ENCODE peak calls at places on chromosomes 7 and 10, in four cellular contexts. P is fibroblast of pulmonary artery, K is ovary, M is OCI-LY7. L is an unnamed sample.
A peak's percentile ranks its signal among the peaks of the same experiment; 100 is the strongest.

GRCh38 chr7:35261041-35261440 is 7.1 kb upstream of the TBX20 start:
- DNase-seq in M (no peak), K (no peak), P (no peak), L (no peak)

GRCh38 chr7:136698231-136698630 is 170.2 kb upstream of the CHRM2 start:
- DNase-seq in P (no peak), M (no peak), K (no peak), L (no peak)

GRCh38 chr10:130022501-130023299 is 58.6 kb upstream of the EBF3 start:
- DNase-seq in M (no peak), K (no peak), P (peak; percentile 16), L (no peak)

GRCh38 chr7:53350241-53350640 is 314.8 kb downstream of the POM121L12 start:
- DNase-seq in K (peak; percentile 12), M (peak; percentile 4), P (no peak), L (no peak)

GRCh38 chr10:84138478-84139125 is 707 bp upstream of the GHITM start:
- DNase-seq in M (no peak), K (peak; percentile 28), P (no peak), L (peak; percentile 14)

GRCh38 chr7:35524112-35524804 is 170.7 kb downstream of the HERPUD2 start:
- DNase-seq in M (no peak), P (no peak), K (no peak), L (no peak)

GRCh38 chr10:119305860-119306513 is 98.6 kb downstream of the GRK5 start:
- DNase-seq in M (peak; percentile 96), K (peak; percentile 85), P (peak; percentile 97), L (peak; percentile 75)

GRCh38 chr7:33645096-33645495 is 260.2 kb upstream of the BMPER start:
- DNase-seq in K (no peak), M (no peak), P (no peak), L (no peak)

GRCh38 chr10:50369931-50370330 is 118.6 kb upstream of the ASAH2 start:
- DNase-seq in M (no peak), K (no peak), P (no peak), L (no peak)

GRCh38 chr7:70432567-70433001 is 699.4 kb upstream of the GALNT17 start:
- DNase-seq in M (no peak), K (no peak), P (no peak), L (no peak)

GRCh38 chr10:109647627-109648026 is 275.7 kb downstream of the XPNPEP1 start:
- DNase-seq in M (peak; percentile 3), K (no peak), P (no peak), L (no peak)

GRCh38 chr7:29102554-29103151 is 43.7 kb downstream of the CPVL start:
- DNase-seq in K (peak; percentile 76), P (peak; percentile 82), M (peak; percentile 20), L (peak; percentile 37)

GRCh38 chr7:23759556-23760391 is 49.8 kb downstream of the STK31 start:
- DNase-seq in P (peak; percentile 39), M (no peak), K (no peak), L (no peak)

GRCh38 chr10:127142141-127142540 is 54.2 kb downstream of the INSYN2A start:
- DNase-seq in M (no peak), K (no peak), P (no peak), L (no peak)

GRCh38 chr7:31029674-31030073 is 22.4 kb upstream of the ADCYAP1R1 start:
- DNase-seq in K (no peak), M (no peak), P (no peak), L (no peak)

GRCh38 chr7:100127866-100128601 is 1.3 kb downstream of the MBLAC1 start:
- DNase-seq in M (peak; percentile 68), P (no peak), K (no peak), L (peak; percentile 33)

GRCh38 chr10:96025566-96025965 is 17.8 kb upstream of the CCNJ start:
- DNase-seq in K (no peak), P (peak; percentile 3), M (peak; percentile 66), L (peak; percentile 22)

GRCh38 chr7:37952240-37952639 is 31.8 kb downstream of the EPDR1 start:
- DNase-seq in P (no peak), M (no peak), K (no peak), L (no peak)

GRCh38 chr10:49837096-49837495 is 75.0 kb upstream of the OGDHL start:
- DNase-seq in K (no peak), M (no peak), P (peak; percentile 7), L (no peak)

GRCh38 chr7:151518105-151518780 is 1.5 kb downstream of the RHEB start:
- DNase-seq in P (peak; percentile 37), K (peak; percentile 67), M (peak; percentile 59), L (no peak)

GRCh38 chr7:122312789-122313188 is 8.2 kb upstream of the FEZF1 start:
- DNase-seq in P (no peak), K (no peak), M (no peak), L (no peak)

GRCh38 chr7:135320277-135320676 is 86.6 kb downstream of the STRA8 start:
- DNase-seq in P (peak; percentile 94), K (peak; percentile 74), M (no peak), L (no peak)

GRCh38 chr7:30469303-30469702 is 9.3 kb downstream of the NOD1 start:
- DNase-seq in K (peak; percentile 88), P (peak; percentile 100), M (no peak), L (no peak)

GRCh38 chr7:157544980-157545680 is 208.3 kb downstream of the DNAJB6 start:
- DNase-seq in M (no peak), K (no peak), P (no peak), L (no peak)

GRCh38 chr7:52708846-52709245 is 326.6 kb upstream of the POM121L12 start:
- DNase-seq in K (no peak), M (peak; percentile 82), P (no peak), L (no peak)

GRCh38 chr7:135290594-135290993 is 57.0 kb downstream of the STRA8 start:
- DNase-seq in M (no peak), P (no peak), K (no peak), L (no peak)

GRCh38 chr10:62661143-62661542 is 143.4 kb upstream of the ADO start:
- DNase-seq in K (no peak), M (no peak), P (no peak), L (no peak)

GRCh38 chr7:131948434-131949053 is 392.1 kb upstream of the PODXL start:
- DNase-seq in P (peak; percentile 5), K (no peak), M (no peak), L (no peak)

GRCh38 chr7:63925262-63925625 is 73.4 kb upstream of the ZNF722 start:
- DNase-seq in K (no peak), P (no peak), M (no peak), L (no peak)

GRCh38 chr10:101050206-101051069 is 11.4 kb upstream of the KAZALD1 start:
- DNase-seq in M (peak; percentile 83), K (peak; percentile 59), P (peak; percentile 49), L (peak; percentile 85)

GRCh38 chr10:127928021-127928806 is 21.3 kb downstream of the PTPRE start:
- DNase-seq in K (no peak), M (no peak), P (peak; percentile 63), L (no peak)

GRCh38 chr10:79405221-79405994 is 40.0 kb downstream of the ZCCHC24 start:
- DNase-seq in K (peak; percentile 40), M (no peak), P (no peak), L (no peak)

GRCh38 chr7:50807026-50807730 is 24.5 kb upstream of the GRB10 start:
- DNase-seq in M (no peak), P (no peak), K (no peak), L (no peak)

GRCh38 chr7:80508440-80508839 is 3.4 kb downstream of the GNAT3 start:
- DNase-seq in P (peak; percentile 32), K (no peak), M (no peak), L (no peak)

GRCh38 chr7:98102170-98102569 is 4.5 kb upstream of the LMTK2 start:
- DNase-seq in P (no peak), M (no peak), K (no peak), L (no peak)

GRCh38 chr10:22624289-22624738 is 90.1 kb downstream of the PIP4K2A start:
- DNase-seq in K (no peak), P (peak; percentile 84), M (no peak), L (no peak)

GRCh38 chr7:29839302-29839701 is 33.0 kb downstream of the WIPF3 start:
- DNase-seq in M (no peak), K (peak; percentile 72), P (peak; percentile 59), L (no peak)

GRCh38 chr10:114735946-114736345 is 77.9 kb upstream of the ABLIM1 start:
- DNase-seq in K (no peak), M (no peak), P (no peak), L (no peak)

GRCh38 chr10:72429931-72430330 is 75.2 kb upstream of the DNAJB12 start:
- DNase-seq in K (no peak), P (no peak), M (no peak), L (no peak)
- TF ChIP-seq CTCF in K (no peak), P (no peak), M (no peak), L (no peak)

GRCh38 chr7:117403737-117404136 is 23.6 kb downstream of the ASZ1 start:
- DNase-seq in P (no peak), M (no peak), K (no peak), L (no peak)

GRCh38 chr7:117402109-117402508 is 25.2 kb downstream of the ASZ1 start:
- DNase-seq in P (peak; percentile 13), K (no peak), M (no peak), L (no peak)

GRCh38 chr7:117405519-117405918 is 21.8 kb downstream of the ASZ1 start:
- DNase-seq in M (no peak), P (no peak), K (no peak), L (no peak)

GRCh38 chr7:117399820-117400422 is 27.4 kb downstream of the ASZ1 start:
- DNase-seq in P (peak; percentile 19), M (no peak), K (no peak), L (peak; percentile 10)

GRCh38 chr7:117401293-117402002 is 25.8 kb downstream of the ASZ1 start:
- DNase-seq in K (no peak), P (peak; percentile 20), M (no peak), L (no peak)
- TF ChIP-seq CTCF in K (no peak), P (peak; percentile 40), M (peak; percentile 51), L (no peak)

GRCh38 chr10:45374451-45375052 is 536 bp downstream of the ALOX5 start:
- DNase-seq in P (no peak), M (peak; percentile 48), K (no peak), L (no peak)
- TF ChIP-seq CTCF in P (no peak), M (no peak), K (no peak), L (no peak)

DNA sequence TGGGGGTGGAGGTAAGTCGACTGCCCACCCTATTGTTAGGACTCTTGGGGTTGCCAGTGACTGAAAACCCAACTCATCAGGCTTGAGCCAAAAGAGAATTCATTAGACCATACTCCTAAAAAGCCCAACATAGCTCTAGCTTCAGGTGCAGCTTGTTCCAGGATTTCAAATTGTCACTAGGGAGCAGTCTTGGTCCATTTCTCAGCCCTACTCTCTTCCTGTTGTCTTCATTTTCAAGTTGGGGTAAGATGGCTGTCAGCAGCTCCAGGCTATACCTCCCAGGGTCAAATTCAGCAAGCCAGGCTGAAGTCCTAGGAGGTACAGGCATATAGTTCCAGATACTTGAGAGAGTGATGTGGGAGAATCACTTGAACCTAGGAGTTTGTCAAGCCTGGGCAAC is 14.9 kb upstream of the COL13A1 start:
- DNase-seq in P (peak; percentile 79), K (no peak), M (peak; percentile 14), L (no peak)
- TF ChIP-seq CTCF in P (peak; percentile 55), K (no peak), M (peak; percentile 49), L (no peak)

GRCh38 chr7:138095972-138096935 is 20.0 kb downstream of the AKR1D1 start:
- DNase-seq in P (no peak), M (no peak), K (no peak), L (no peak)

GRCh38 chr7:138099813-138100212 is 23.6 kb downstream of the AKR1D1 start:
- DNase-seq in M (no peak), K (no peak), P (no peak), L (no peak)

GRCh38 chr7:138092486-138093028 is 16.3 kb downstream of the AKR1D1 start:
- DNase-seq in K (no peak), P (no peak), M (no peak), L (no peak)

GRCh38 chr7:138097064-138097741 is 20.9 kb downstream of the AKR1D1 start:
- DNase-seq in P (peak; percentile 60), K (no peak), M (peak; percentile 8), L (peak; percentile 37)
- TF ChIP-seq CTCF in P (peak; percentile 63), K (no peak), M (peak; percentile 60), L (peak; percentile 14)